ENCODE peak calls at places on chromosome 18, in ten cellular contexts. Z, J, L, C, P, K, Y, W, V and U are unnamed samples.

GRCh38 chr18:51881394-51881793 is 458.6 kb upstream of the DCC start:
- DNase-seq in Z (no peak), J (no peak), L (no peak), C (no peak), P (no peak), K (no peak), Y (no peak), W (no peak), V (no peak), U (no peak)

GRCh38 chr18:58793361-58793760 is 71.3 kb upstream of the ZNF532 start:
- DNase-seq in Z (peak), J (peak), L (no peak), C (no peak), P (no peak), K (peak), Y (peak), W (no peak), V (no peak), U (no peak)

GRCh38 chr18:57058734-57059133 is 88.2 kb upstream of the BOD1L2 start:
- DNase-seq in Z (no peak), J (no peak), L (no peak), C (no peak), P (no peak), K (no peak), Y (no peak), W (no peak), V (no peak), U (no peak)

GRCh38 chr18:70256994-70257393 is 31.9 kb upstream of the SOCS6 start:
- DNase-seq in Z (no peak), J (no peak), L (no peak), C (no peak), P (no peak), K (no peak), Y (no peak), W (no peak), V (no peak), U (no peak)

GRCh38 chr18:42969366-42969765 is 146.1 kb downstream of the RIT2 start:
- DNase-seq in Z (no peak), J (no peak), L (no peak), C (no peak), P (no peak), K (no peak), Y (no peak), W (no peak), V (no peak), U (no peak)

GRCh38 chr18:44080054-44080453 is 600.6 kb upstream of the SETBP1 start:
- DNase-seq in Z (no peak), J (no peak), L (no peak), C (no peak), P (no peak), K (no peak), Y (no peak), W (no peak), V (no peak), U (peak)

GRCh38 chr18:46262856-46263255 is 158.7 kb downstream of the HAUS1 start:
- DNase-seq in Z (no peak), J (no peak), L (no peak), C (no peak), P (no peak), K (no peak), Y (no peak), W (no peak), V (no peak), U (no peak)

GRCh38 chr18:56130481-56130880 is 507.9 kb downstream of the TXNL1 start:
- DNase-seq in Z (no peak), J (no peak), L (no peak), C (no peak), P (no peak), K (no peak), Y (no peak), W (no peak), V (no peak), U (no peak)

GRCh38 chr18:31401156-31402025 is 24.8 kb downstream of the DSG4 start:
- DNase-seq in Z (no peak), J (no peak), L (no peak), C (no peak), P (no peak), K (no peak), Y (peak), W (peak), V (no peak), U (no peak)

GRCh38 chr18:28974504-28974903 is 797.6 kb upstream of the CDH2 start:
- DNase-seq in Z (peak), J (no peak), L (no peak), C (no peak), P (no peak), K (no peak), Y (no peak), W (no peak), V (no peak), U (no peak)

GRCh38 chr18:37420315-37420880 is 145.2 kb downstream of the CELF4 start:
- DNase-seq in Z (no peak), J (no peak), L (no peak), C (no peak), P (no peak), K (no peak), Y (no peak), W (no peak), V (no peak), U (no peak)

GRCh38 chr18:1480309-1480708 is 575.6 kb downstream of the ADCYAP1 start:
- DNase-seq in Z (no peak), J (no peak), L (no peak), C (no peak), P (no peak), K (no peak), Y (no peak), W (no peak), V (no peak), U (no peak)

GRCh38 chr18:59220784-59221765 is 1.1 kb downstream of the GRP start:
- DNase-seq in Z (no peak), J (no peak), L (no peak), C (no peak), P (no peak), K (no peak), Y (no peak), W (no peak), V (no peak), U (no peak)

GRCh38 chr18:29681578-29681977 is 1361.0 kb downstream of the DSC3 start:
- DNase-seq in Z (no peak), J (no peak), L (no peak), C (no peak), P (no peak), K (no peak), Y (no peak), W (no peak), V (no peak), U (no peak)

GRCh38 chr18:8657873-8658521 is 47.4 kb upstream of the MTCL1 start:
- DNase-seq in Z (peak), J (no peak), L (no peak), C (no peak), P (no peak), K (no peak), Y (peak), W (no peak), V (no peak), U (no peak)

GRCh38 chr18:29383311-29384273 is 1206.7 kb upstream of the CDH2 start:
- DNase-seq in Z (peak), J (no peak), L (no peak), C (no peak), P (no peak), K (no peak), Y (no peak), W (no peak), V (no peak), U (no peak)

GRCh38 chr18:69987870-69988269 is 40.2 kb upstream of the CD226 start:
- DNase-seq in Z (no peak), J (no peak), L (no peak), C (no peak), P (no peak), K (no peak), Y (no peak), W (no peak), V (no peak), U (no peak)

GRCh38 chr18:524496-524895 is 24.0 kb upstream of the COLEC12 start:
- DNase-seq in Z (peak), J (no peak), L (no peak), C (no peak), P (no peak), K (no peak), Y (no peak), W (no peak), V (no peak), U (no peak)

GRCh38 chr18:60024857-60025256 is 125.1 kb downstream of the PMAIP1 start:
- DNase-seq in Z (no peak), J (no peak), L (no peak), C (no peak), P (no peak), K (no peak), Y (no peak), W (no peak), V (no peak), U (no peak)

GRCh38 chr18:11178951-11179549 is 29.7 kb upstream of the PIEZO2 start:
- DNase-seq in Z (no peak), J (peak), L (peak), C (no peak), P (no peak), K (peak), Y (no peak), W (no peak), V (no peak), U (no peak)

GRCh38 chr18:32848836-32849235 is 76.0 kb upstream of the KLHL14 start:
- DNase-seq in Z (no peak), J (no peak), L (no peak), C (no peak), P (no peak), K (no peak), Y (no peak), W (no peak), V (no peak), U (no peak)

GRCh38 chr18:59623456-59624383 is 73.5 kb downstream of the CCBE1 start:
- DNase-seq in Z (peak), J (no peak), L (no peak), C (no peak), P (no peak), K (peak), Y (no peak), W (no peak), V (no peak), U (no peak)

GRCh38 chr18:37536646-37537045 is 29.0 kb downstream of the CELF4 start:
- DNase-seq in Z (no peak), J (no peak), L (no peak), C (no peak), P (no peak), K (no peak), Y (no peak), W (no peak), V (no peak), U (no peak)

GRCh38 chr18:21740474-21740723 is 193 bp upstream of the MIB1 start:
- DNase-seq in Z (peak), J (peak), L (peak), C (peak), P (peak), K (no peak), Y (peak), W (peak), V (no peak), U (peak)
- TF ChIP-seq POLR2A in Z (no peak), J (no peak), L (no peak), C (no peak), P (peak), K (no peak), Y (no peak), W (peak), V (no peak), U (peak)

GRCh38 chr18:77133051-77133919 is 702 bp upstream of the MBP start:
- DNase-seq in Z (no peak), J (peak), L (no peak), C (no peak), P (no peak), K (peak), Y (no peak), W (no peak), V (no peak), U (peak)
- TF ChIP-seq POLR2A in Z (no peak), J (no peak), L (no peak), C (no peak), P (no peak), K (no peak), Y (no peak), W (no peak), V (no peak), U (no peak)

GRCh38 chr18:41162191-41162590 is 792.8 kb upstream of the PIK3C3 start:
- DNase-seq in Z (no peak), J (no peak), L (no peak), C (no peak), P (no peak), K (no peak), Y (no peak), W (no peak), V (no peak), U (no peak)
- TF ChIP-seq POLR2A in Z (no peak), J (no peak), L (no peak), C (no peak), P (no peak), K (no peak), Y (no peak), W (no peak), V (no peak), U (no peak)

GRCh38 chr18:3246636-3247242 is 862 bp upstream of the MYL12A start:
- DNase-seq in Z (no peak), J (no peak), L (no peak), C (no peak), P (peak), K (peak), Y (no peak), W (no peak), V (no peak), U (peak)

GRCh38 chr18:3245185-3245564 is 2.4 kb upstream of the MYL12A start:
- DNase-seq in Z (no peak), J (no peak), L (no peak), C (no peak), P (no peak), K (no peak), Y (no peak), W (no peak), V (no peak), U (no peak)

GRCh38 chr18:3247243-3248061 is at the start of gene MYL12A:
- DNase-seq in Z (peak), J (peak), L (peak), C (peak), P (peak), K (peak), Y (peak), W (peak), V (peak), U (peak)

GRCh38 chr18:3248062-3248669 is 565 bp downstream of the MYL12A start:
- DNase-seq in Z (peak), J (no peak), L (no peak), C (no peak), P (no peak), K (no peak), Y (no peak), W (no peak), V (no peak), U (peak)

GRCh38 chr18:3245853-3246635 is 1.6 kb upstream of the MYL12A start:
- DNase-seq in Z (peak), J (peak), L (peak), C (peak), P (peak), K (peak), Y (peak), W (peak), V (peak), U (peak)
- TF ChIP-seq POLR2A in Z (peak), J (peak), L (peak), C (peak), P (no peak), K (no peak), Y (no peak), W (peak), V (no peak), U (no peak)

DNA sequence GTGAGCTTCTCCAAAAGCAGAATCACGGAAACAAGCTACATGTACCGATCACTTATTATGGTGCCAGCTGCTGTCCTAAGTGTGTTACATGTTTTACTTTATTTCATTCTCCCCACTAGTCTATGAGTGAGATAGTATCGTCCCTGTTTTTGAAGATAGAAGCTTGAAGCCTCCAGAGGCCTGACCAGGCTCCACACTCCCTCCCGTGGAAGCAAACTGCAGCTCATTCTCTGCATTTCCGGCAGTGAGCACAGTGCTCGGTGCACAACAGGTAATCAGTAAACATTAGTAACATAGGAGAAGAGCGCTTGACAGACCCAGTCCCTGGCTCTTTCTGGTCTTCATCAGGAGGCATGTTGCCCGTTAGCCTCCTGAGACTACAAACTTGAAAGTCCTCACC is 72.9 kb downstream of the ZBTB7C start:
- DNase-seq in Z (no peak), J (no peak), L (no peak), C (no peak), P (no peak), K (no peak), Y (no peak), W (no peak), V (no peak), U (no peak)
- TF ChIP-seq POLR2A in Z (no peak), J (no peak), L (no peak), C (no peak), P (no peak), K (no peak), Y (no peak), W (no peak), V (no peak), U (no peak)

GRCh38 chr18:12309683-12310198 is 1.7 kb downstream of the TUBB6 start:
- DNase-seq in Z (no peak), J (no peak), L (no peak), C (no peak), P (no peak), K (no peak), Y (no peak), W (no peak), V (no peak), U (no peak)
- TF ChIP-seq POLR2A in Z (peak), J (no peak), L (no peak), C (no peak), P (no peak), K (no peak), Y (no peak), W (no peak), V (no peak), U (no peak)

GRCh38 chr18:22188551-22189267 is 19.3 kb downstream of the GATA6 start:
- DNase-seq in Z (no peak), J (no peak), L (no peak), C (no peak), P (no peak), K (no peak), Y (no peak), W (no peak), V (no peak), U (no peak)
- TF ChIP-seq POLR2A in Z (no peak), J (no peak), L (no peak), C (no peak), P (no peak), K (no peak), Y (no peak), W (no peak), V (no peak), U (no peak)

GRCh38 chr18:5296706-5297320 is 1.3 kb upstream of the ZBTB14 start:
- DNase-seq in Z (peak), J (peak), L (peak), C (peak), P (peak), K (peak), Y (peak), W (peak), V (peak), U (peak)
- TF ChIP-seq POLR2A in Z (no peak), J (peak), L (no peak), C (no peak), P (peak), K (no peak), Y (peak), W (peak), V (no peak), U (peak)